ENCODE peak calls at places on chromosomes 16 and 17, in ten cellular contexts. T is pancreas, Y is upper lobe of left lung, V is RWPE2, A is mesendoderm, M is esophagus squamous epithelium, I is lower lobe of right lung, R is uterus, L is body of pancreas, Z is neural progenitor cell. D is an unnamed sample.

GRCh38 chr16:73265124-73265838 is 217.4 kb upstream of the ZFHX3 start:
- DNase-seq in T (peak; percentile 19), Y (no peak), V (no peak), A (no peak), M (no peak), I (no peak), R (no peak), L (peak; percentile 28), Z (no peak), D (no peak)

GRCh38 chr17:47009759-47010594 is 30.9 kb upstream of the RPRML start:
- DNase-seq in T (no peak), Y (no peak), V (no peak), A (peak; percentile 13), M (no peak), I (no peak), R (no peak), L (no peak), Z (no peak), D (no peak)

GRCh38 chr16:2835638-2836493 is 5.8 kb downstream of the ZG16B start:
- DNase-seq in T (peak; percentile 66), Y (peak; percentile 77), V (peak; percentile 96), A (peak; percentile 99), M (no peak), I (peak; percentile 72), R (no peak), L (peak; percentile 82), Z (no peak), D (peak; percentile 78)

GRCh38 chr16:69217433-69217832 is 30.5 kb downstream of the SNTB2 start:
- DNase-seq in T (no peak), Y (no peak), V (no peak), A (no peak), M (no peak), I (no peak), R (no peak), L (peak; percentile 14), Z (no peak), D (no peak)

GRCh38 chr17:37050905-37051304 is 102.2 kb downstream of the AATF start:
- DNase-seq in T (no peak), Y (no peak), V (no peak), A (peak; percentile 79), M (no peak), I (no peak), R (no peak), L (no peak), Z (no peak), D (no peak)

GRCh38 chr17:4004517-4005295 is 40.5 kb upstream of the ATP2A3 start:
- DNase-seq in T (peak; percentile 46), Y (peak; percentile 75), V (no peak), A (peak; percentile 82), M (no peak), I (peak; percentile 78), R (no peak), L (peak; percentile 61), Z (peak; percentile 85), D (peak; percentile 80)

GRCh38 chr17:78412403-78412802 is 34.0 kb downstream of the PGS1 start:
- DNase-seq in T (no peak), Y (peak; percentile 64), V (no peak), A (no peak), M (no peak), I (no peak), R (no peak), L (no peak), Z (peak; percentile 31), D (peak; percentile 87)

GRCh38 chr17:42312285-42313130 is 24.2 kb downstream of the STAT5A start:
- DNase-seq in T (peak; percentile 74), Y (peak; percentile 91), V (no peak), A (peak; percentile 92), M (no peak), I (peak; percentile 88), R (peak; percentile 88), L (peak; percentile 83), Z (peak; percentile 95), D (peak; percentile 90)

GRCh38 chr17:32100971-32101631 is 41.2 kb upstream of the RHOT1 start:
- DNase-seq in T (peak; percentile 64), Y (no peak), V (no peak), A (no peak), M (no peak), I (no peak), R (no peak), L (peak; percentile 85), Z (no peak), D (no peak)

GRCh38 chr17:32104158-32104557 is 38.1 kb upstream of the RHOT1 start:
- DNase-seq in T (no peak), Y (no peak), V (no peak), A (no peak), M (no peak), I (no peak), R (no peak), L (no peak), Z (no peak), D (no peak)

GRCh38 chr17:32102697-32103096 is 39.6 kb upstream of the RHOT1 start:
- DNase-seq in T (no peak), Y (no peak), V (no peak), A (peak; percentile 25), M (no peak), I (no peak), R (no peak), L (no peak), Z (no peak), D (no peak)

GRCh38 chr17:32102172-32102571 is 40.1 kb upstream of the RHOT1 start:
- DNase-seq in T (no peak), Y (no peak), V (no peak), A (peak; percentile 16), M (no peak), I (no peak), R (no peak), L (no peak), Z (no peak), D (no peak)

DNA sequence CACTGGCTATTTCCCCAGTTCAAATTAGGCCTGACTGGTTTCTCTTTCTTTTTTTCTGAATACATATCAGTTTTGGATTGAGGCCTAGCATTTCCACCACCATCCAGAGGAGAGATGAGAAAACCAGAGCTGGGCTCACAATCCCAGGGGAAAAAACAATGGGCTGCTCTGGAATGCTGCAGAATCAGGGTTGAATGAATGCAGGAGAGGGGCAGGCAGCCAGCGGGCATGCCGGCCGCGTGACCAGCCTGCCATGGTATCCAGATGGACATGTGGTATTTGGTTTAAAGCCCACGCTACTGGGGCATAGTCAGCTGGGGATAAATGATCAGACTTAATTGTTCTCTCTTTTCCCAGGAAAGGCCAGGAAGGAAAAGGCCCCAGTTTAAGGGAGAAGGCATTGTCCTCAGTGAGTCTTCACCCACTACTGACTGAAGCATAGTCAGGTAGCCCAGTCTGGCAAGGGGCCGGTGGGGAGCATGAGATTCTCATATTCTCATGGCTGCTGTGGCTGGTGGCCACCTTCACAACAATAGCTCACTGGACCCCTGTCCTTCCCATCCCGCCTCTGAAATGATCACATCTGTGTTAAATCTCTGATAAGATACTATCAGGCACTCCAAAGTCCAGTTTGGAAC is 38.7 kb upstream of the RHOT1 start:
- DNase-seq in T (no peak), Y (no peak), V (no peak), A (no peak), M (no peak), I (no peak), R (no peak), L (no peak), Z (peak; percentile 41), D (no peak)
- H3K4me3 ChIP-seq in T (no peak overlapping the region), Y (no peak overlapping the region), V (no peak overlapping the region), A (no peak overlapping the region), M (no peak overlapping the region), I (no peak overlapping the region), R (no peak overlapping the region), L (no peak overlapping the region), Z (no peak overlapping the region), D (no peak overlapping the region)

DNA sequence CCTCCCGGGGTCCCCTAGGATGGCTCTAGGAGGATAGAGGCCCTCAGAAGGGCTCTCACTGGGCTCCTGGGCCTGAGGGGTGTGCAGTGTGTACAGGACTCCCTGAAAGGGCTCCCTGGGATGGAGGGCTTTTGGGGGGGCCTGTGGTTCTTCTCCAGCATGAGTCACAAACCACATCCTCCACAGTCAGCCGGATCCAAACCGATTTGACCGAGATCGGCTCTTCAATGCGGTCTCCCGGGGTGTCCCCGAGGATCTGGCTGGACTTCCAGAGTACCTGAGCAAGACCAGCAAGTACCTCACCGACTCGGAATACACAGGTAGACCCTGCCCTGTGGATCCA is 4.5 kb downstream of the TRPV2 start:
- DNase-seq in T (no peak), Y (no peak), V (no peak), A (no peak), M (no peak), I (no peak), R (no peak), L (no peak), Z (no peak), D (no peak)
- H3K27ac ChIP-seq in T (no peak overlapping the region), Y (peak overlapping the region; percentile 92), V (peak overlapping the region; percentile 66), A (no peak overlapping the region), M (peak overlapping the region; percentile 82), I (peak overlapping the region; percentile 69), R (peak overlapping the region; percentile 45), L (no peak overlapping the region), Z (no peak overlapping the region), D (peak overlapping the region; percentile 28)

DNA sequence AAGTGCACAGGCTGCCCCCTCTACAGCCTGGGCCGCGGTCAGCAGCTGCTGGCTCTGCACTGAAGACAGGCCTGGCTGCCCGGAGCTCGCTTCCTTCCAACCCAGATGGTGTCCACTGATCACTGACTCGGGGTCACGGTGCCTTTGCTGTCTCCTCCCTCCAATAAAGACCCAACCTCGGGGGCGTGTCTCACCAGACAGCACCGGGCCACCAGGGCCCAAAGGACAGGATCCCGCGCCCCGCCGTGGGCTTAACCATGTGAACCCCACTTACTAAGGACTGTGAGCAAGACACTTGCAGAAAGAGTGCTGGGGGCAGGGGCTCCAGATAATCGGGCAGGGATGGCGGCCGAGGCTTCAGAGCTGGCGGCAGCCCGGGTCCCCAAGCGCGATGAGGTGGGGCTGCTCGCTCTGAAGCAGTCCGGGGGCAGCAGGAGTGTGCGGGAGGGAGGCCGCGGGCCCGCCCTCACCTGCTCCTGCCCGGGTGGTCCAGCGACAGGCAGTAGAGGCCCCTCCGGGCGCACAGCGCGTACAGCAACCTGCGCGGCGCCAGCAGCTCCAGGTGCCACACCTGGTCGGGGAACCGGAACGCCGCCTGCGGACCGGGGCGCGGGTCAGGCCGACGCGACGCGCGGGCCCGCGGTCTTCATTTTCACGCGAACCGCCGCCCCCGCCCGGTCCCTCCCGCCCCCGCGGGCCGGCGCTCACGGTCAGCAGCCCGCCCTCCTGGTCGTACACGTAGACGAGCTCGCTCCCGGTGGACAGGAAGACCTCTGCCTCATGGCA is 502 bp downstream of the FAAP100 start:
- DNase-seq in T (peak; percentile 65), Y (peak; percentile 36), V (peak; percentile 70), A (no peak), M (no peak), I (no peak), R (no peak), L (peak; percentile 51), Z (peak; percentile 49), D (no peak)
- H3K4me3 ChIP-seq in T (peak overlapping the region; percentile 99), Y (peak overlapping the region; percentile 68), V (peak overlapping the region; percentile 93), A (peak overlapping the region; percentile 90), M (peak overlapping the region; percentile 93), I (peak overlapping the region; percentile 100), R (peak overlapping the region; percentile 81), L (peak overlapping the region; percentile 85), Z (peak overlapping the region; percentile 97), D (peak overlapping the region; percentile 99)

GRCh38 chr17:74750327-74751069 is 2.1 kb downstream of the NHERF1 start:
- DNase-seq in T (peak; percentile 95), Y (peak; percentile 65), V (no peak), A (no peak), M (no peak), I (no peak), R (no peak), L (peak; percentile 98), Z (no peak), D (no peak)

GRCh38 chr17:74749262-74750038 is 1.0 kb downstream of the NHERF1 start:
- DNase-seq in T (no peak), Y (peak; percentile 45), V (no peak), A (peak; percentile 62), M (no peak), I (no peak), R (no peak), L (peak; percentile 45), Z (peak; percentile 62), D (peak; percentile 73)

GRCh38 chr17:74751210-74751529 is 2.7 kb downstream of the NHERF1 start:
- DNase-seq in T (no peak), Y (no peak), V (no peak), A (no peak), M (no peak), I (no peak), R (no peak), L (no peak), Z (no peak), D (no peak)

GRCh38 chr17:74748529-74749261 is at the start of gene NHERF1:
- DNase-seq in T (peak; percentile 96), Y (peak; percentile 97), V (peak; percentile 95), A (peak; percentile 96), M (peak; percentile 71), I (peak; percentile 96), R (peak; percentile 85), L (peak; percentile 95), Z (peak; percentile 98), D (peak; percentile 98)

DNA sequence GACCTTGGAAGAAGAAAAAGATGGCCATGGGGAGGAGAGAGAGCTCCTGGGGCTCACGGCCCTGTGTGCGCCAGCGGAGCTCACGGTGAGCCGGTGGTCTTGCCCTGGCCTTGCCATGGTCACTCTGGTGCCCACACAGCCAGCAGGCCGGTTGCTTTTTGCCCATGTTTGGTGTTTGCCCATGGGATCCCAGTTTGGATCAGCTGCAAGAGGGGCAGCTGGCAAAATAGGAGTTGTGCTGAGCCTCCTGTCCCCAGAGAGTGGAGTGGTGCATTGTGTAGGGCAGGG is 1.6 kb downstream of the NHERF1 start:
- DNase-seq in T (no peak), Y (no peak), V (no peak), A (no peak), M (no peak), I (no peak), R (no peak), L (no peak), Z (no peak), D (no peak)
- H3K27ac ChIP-seq in T (peak overlapping the region; percentile 95), Y (peak overlapping the region; percentile 88), V (peak overlapping the region; percentile 13), A (no peak overlapping the region), M (peak overlapping the region; percentile 90), I (peak overlapping the region; percentile 89), R (peak overlapping the region; percentile 78), L (peak overlapping the region; percentile 95), Z (no peak overlapping the region), D (peak overlapping the region; percentile 81)